ENCODE peak calls at places on chromosomes 3 and 15, in nine cellular contexts. One of them, this sample, is unnamed.

GRCh38 chr3:57043518-57043917 is 16.9 kb upstream of the SPATA12 start:
- DNase-seq in C1 segment of cervical spinal cord: no peak
- DNase-seq in neural crest cell: no peak
- DNase-seq in naive thymus-derived CD8-positive, alpha-beta T cell: no peak
- DNase-seq in astrocyte of the cerebellum: no peak
- DNase-seq in HTR-8/SVneo: no peak
- DNase-seq in neural progenitor cell: no peak
- DNase-seq in T-helper 2 cell: no peak
- DNase-seq in tibial artery: no peak
- DNase-seq in this sample: no peak

GRCh38 chr3:49327485-49327884 is 12.4 kb downstream of the USP4 start:
- DNase-seq in naive thymus-derived CD8-positive, alpha-beta T cell: no peak
- DNase-seq in neural progenitor cell: peak
- DNase-seq in astrocyte of the cerebellum: no peak
- DNase-seq in neural crest cell: no peak
- DNase-seq in C1 segment of cervical spinal cord: no peak
- DNase-seq in tibial artery: no peak
- DNase-seq in T-helper 2 cell: no peak
- DNase-seq in HTR-8/SVneo: no peak
- DNase-seq in this sample: no peak

GRCh38 chr3:151371531-151371930 is 13.0 kb downstream of the P2RY12 start:
- DNase-seq in neural progenitor cell: no peak
- DNase-seq in neural crest cell: no peak
- DNase-seq in tibial artery: no peak
- DNase-seq in naive thymus-derived CD8-positive, alpha-beta T cell: no peak
- DNase-seq in astrocyte of the cerebellum: no peak
- DNase-seq in C1 segment of cervical spinal cord: no peak
- DNase-seq in HTR-8/SVneo: no peak
- DNase-seq in T-helper 2 cell: no peak
- DNase-seq in this sample: no peak

GRCh38 chr15:58749532-58750337 is at the start of gene ADAM10:
- DNase-seq in naive thymus-derived CD8-positive, alpha-beta T cell: peak
- DNase-seq in T-helper 2 cell: peak
- DNase-seq in C1 segment of cervical spinal cord: peak
- DNase-seq in neural crest cell: peak
- DNase-seq in astrocyte of the cerebellum: peak
- DNase-seq in HTR-8/SVneo: peak
- DNase-seq in tibial artery: peak
- DNase-seq in neural progenitor cell: peak
- DNase-seq in this sample: peak

GRCh38 chr3:46565607-46566039 is 479 bp downstream of the LRRC2 start:
- DNase-seq in C1 segment of cervical spinal cord: no peak
- DNase-seq in tibial artery: no peak
- DNase-seq in naive thymus-derived CD8-positive, alpha-beta T cell: no peak
- DNase-seq in astrocyte of the cerebellum: no peak
- DNase-seq in neural crest cell: peak
- DNase-seq in T-helper 2 cell: no peak
- DNase-seq in neural progenitor cell: peak
- DNase-seq in HTR-8/SVneo: no peak
- DNase-seq in this sample: no peak

GRCh38 chr15:52392008-52392687 is 96.5 kb upstream of the MYO5C start:
- DNase-seq in C1 segment of cervical spinal cord: no peak
- DNase-seq in naive thymus-derived CD8-positive, alpha-beta T cell: no peak
- DNase-seq in neural crest cell: no peak
- DNase-seq in T-helper 2 cell: no peak
- DNase-seq in HTR-8/SVneo: peak
- DNase-seq in tibial artery: no peak
- DNase-seq in neural progenitor cell: no peak
- DNase-seq in astrocyte of the cerebellum: no peak
- DNase-seq in this sample: no peak

GRCh38 chr15:68654786-68655560 is 76.2 kb downstream of the CORO2B start:
- DNase-seq in astrocyte of the cerebellum: no peak
- DNase-seq in neural crest cell: no peak
- DNase-seq in C1 segment of cervical spinal cord: no peak
- DNase-seq in naive thymus-derived CD8-positive, alpha-beta T cell: no peak
- DNase-seq in tibial artery: no peak
- DNase-seq in neural progenitor cell: no peak
- DNase-seq in T-helper 2 cell: no peak
- DNase-seq in HTR-8/SVneo: no peak
- DNase-seq in this sample: no peak

GRCh38 chr3:179768080-179768479 is 115.2 kb downstream of the USP13 start:
- DNase-seq in C1 segment of cervical spinal cord: no peak
- DNase-seq in astrocyte of the cerebellum: peak
- DNase-seq in neural crest cell: peak
- DNase-seq in neural progenitor cell: peak
- DNase-seq in naive thymus-derived CD8-positive, alpha-beta T cell: no peak
- DNase-seq in tibial artery: no peak
- DNase-seq in T-helper 2 cell: no peak
- DNase-seq in HTR-8/SVneo: peak
- DNase-seq in this sample: peak

GRCh38 chr3:178415384-178415783 is 120.9 kb upstream of the KCNMB2 start:
- DNase-seq in naive thymus-derived CD8-positive, alpha-beta T cell: no peak
- DNase-seq in tibial artery: no peak
- DNase-seq in HTR-8/SVneo: no peak
- DNase-seq in T-helper 2 cell: no peak
- DNase-seq in neural crest cell: no peak
- DNase-seq in astrocyte of the cerebellum: no peak
- DNase-seq in C1 segment of cervical spinal cord: no peak
- DNase-seq in neural progenitor cell: no peak
- DNase-seq in this sample: no peak

GRCh38 chr3:59006791-59007517 is 42.9 kb downstream of the CFAP20DC start:
- DNase-seq in neural crest cell: no peak
- DNase-seq in HTR-8/SVneo: no peak
- DNase-seq in C1 segment of cervical spinal cord: no peak
- DNase-seq in neural progenitor cell: no peak
- DNase-seq in T-helper 2 cell: no peak
- DNase-seq in astrocyte of the cerebellum: peak
- DNase-seq in tibial artery: no peak
- DNase-seq in naive thymus-derived CD8-positive, alpha-beta T cell: no peak
- DNase-seq in this sample: no peak